ENCODE peak calls at places on chromosomes 11 and 22, in seven cellular contexts. One of them, this sample, is unnamed.

GRCh38 chr11:71286701-71287643 is 34.6 kb upstream of the SHANK2 start:
- DNase-seq in SK-N-SH: peak; percentile 61
- DNase-seq in HepG2: peak; percentile 38
- DNase-seq in HCT116: no peak
- DNase-seq in K562: no peak
- DNase-seq in H1: no peak
- DNase-seq in GM12878: no peak
- DNase-seq in this sample: no peak

GRCh38 chr11:64461081-64461480 is 102.1 kb downstream of the RPS6KA4 start:
- DNase-seq in SK-N-SH: no peak
- DNase-seq in HepG2: no peak
- DNase-seq in HCT116: no peak
- DNase-seq in K562: no peak
- DNase-seq in H1: no peak
- DNase-seq in GM12878: no peak
- DNase-seq in this sample: no peak

GRCh38 chr11:69014084-69014935 is 1.3 kb upstream of the MRGPRF start:
- DNase-seq in SK-N-SH: peak; percentile 69
- DNase-seq in HepG2: peak; percentile 13
- DNase-seq in HCT116: no peak
- DNase-seq in K562: no peak
- DNase-seq in H1: no peak
- DNase-seq in GM12878: no peak
- DNase-seq in this sample: no peak

GRCh38 chr11:134667175-134667500 is 255.1 kb upstream of the B3GAT1 start:
- DNase-seq in SK-N-SH: no peak
- DNase-seq in HepG2: no peak
- DNase-seq in HCT116: no peak
- DNase-seq in K562: no peak
- DNase-seq in H1: no peak
- DNase-seq in GM12878: no peak
- DNase-seq in this sample: no peak

GRCh38 chr11:14359573-14360031 is 619 bp upstream of the RRAS2 start:
- DNase-seq in SK-N-SH: no peak
- DNase-seq in HepG2: no peak
- DNase-seq in HCT116: no peak
- DNase-seq in K562: no peak
- DNase-seq in H1: no peak
- DNase-seq in GM12878: no peak
- DNase-seq in this sample: no peak

GRCh38 chr22:39229688-39230260 is 15.0 kb downstream of the PDGFB start:
- DNase-seq in SK-N-SH: no peak
- DNase-seq in HepG2: no peak
- DNase-seq in HCT116: no peak
- DNase-seq in K562: no peak
- DNase-seq in H1: no peak
- DNase-seq in GM12878: no peak
- DNase-seq in this sample: no peak

GRCh38 chr11:2381494-2382128 is 4.5 kb downstream of the CD81 start:
- DNase-seq in SK-N-SH: no peak
- DNase-seq in HepG2: no peak
- DNase-seq in HCT116: no peak
- DNase-seq in K562: no peak
- DNase-seq in H1: no peak
- DNase-seq in GM12878: no peak
- DNase-seq in this sample: no peak

GRCh38 chr11:72333657-72334056 is 89.7 kb upstream of the PHOX2A start:
- DNase-seq in SK-N-SH: peak; percentile 61
- DNase-seq in HepG2: no peak
- DNase-seq in HCT116: no peak
- DNase-seq in K562: peak; percentile 24
- DNase-seq in H1: peak; percentile 59
- DNase-seq in GM12878: no peak
- DNase-seq in this sample: no peak

GRCh38 chr11:61963282-61964057 is 4.0 kb downstream of the FTH1 start:
- DNase-seq in SK-N-SH: no peak
- DNase-seq in HepG2: no peak
- DNase-seq in HCT116: no peak
- DNase-seq in K562: no peak
- DNase-seq in H1: no peak
- DNase-seq in GM12878: peak; percentile 53
- DNase-seq in this sample: no peak

GRCh38 chr11:15107730-15108515 is 6.8 kb upstream of the INSC start:
- DNase-seq in SK-N-SH: no peak
- DNase-seq in HepG2: no peak
- DNase-seq in HCT116: no peak
- DNase-seq in K562: no peak
- DNase-seq in H1: no peak
- DNase-seq in GM12878: no peak
- DNase-seq in this sample: no peak

GRCh38 chr22:32444068-32444467 is 20.2 kb downstream of the BPIFC start:
- DNase-seq in SK-N-SH: peak; percentile 17
- DNase-seq in HepG2: peak; percentile 37
- DNase-seq in HCT116: peak; percentile 34
- DNase-seq in K562: peak; percentile 16
- DNase-seq in H1: no peak
- DNase-seq in GM12878: no peak
- DNase-seq in this sample: no peak

GRCh38 chr11:17607572-17608570 is 60.8 kb downstream of the OTOG start:
- DNase-seq in SK-N-SH: no peak
- DNase-seq in HepG2: no peak
- DNase-seq in HCT116: no peak
- DNase-seq in K562: no peak
- DNase-seq in H1: no peak
- DNase-seq in GM12878: no peak
- DNase-seq in this sample: no peak

GRCh38 chr11:46407635-46408034 is 16.1 kb upstream of the CHRM4 start:
- DNase-seq in SK-N-SH: no peak
- DNase-seq in HepG2: no peak
- DNase-seq in HCT116: no peak
- DNase-seq in K562: no peak
- DNase-seq in H1: no peak
- DNase-seq in GM12878: no peak
- DNase-seq in this sample: no peak
- TF ChIP-seq SIN3A in SK-N-SH: no peak
- TF ChIP-seq SIN3A in HepG2: no peak
- TF ChIP-seq SIN3A in HCT116: no peak
- TF ChIP-seq SIN3A in K562: no peak
- TF ChIP-seq SIN3A in H1: no peak
- TF ChIP-seq SIN3A in GM12878: no peak
- TF ChIP-seq SIN3A in this sample: no peak

DNA sequence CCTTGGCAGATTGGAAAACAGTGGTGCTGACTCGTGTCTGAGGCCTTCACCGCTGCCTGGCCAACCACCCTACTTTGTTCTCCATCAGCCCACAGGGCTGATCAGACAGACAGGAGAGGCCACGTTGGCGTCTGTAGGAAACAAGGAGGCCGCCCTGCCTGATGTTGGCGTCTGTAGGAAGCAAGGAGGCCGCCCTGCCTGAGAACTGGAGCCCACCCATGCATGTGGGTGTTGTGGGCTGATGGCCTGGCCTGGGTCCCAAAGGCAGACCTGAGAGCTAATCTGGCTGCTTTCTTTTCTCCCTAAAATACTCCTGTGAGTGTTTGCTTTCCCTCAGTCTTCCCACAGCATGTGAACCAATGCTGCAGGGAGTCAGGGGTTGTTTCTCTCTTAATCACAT is 57.3 kb downstream of the SBF1 start:
- DNase-seq in SK-N-SH: no peak
- DNase-seq in HepG2: no peak
- DNase-seq in HCT116: no peak
- DNase-seq in K562: no peak
- DNase-seq in H1: no peak
- DNase-seq in GM12878: no peak
- DNase-seq in this sample: no peak
- TF ChIP-seq SIN3A in SK-N-SH: no peak
- TF ChIP-seq SIN3A in HepG2: no peak
- TF ChIP-seq SIN3A in HCT116: no peak
- TF ChIP-seq SIN3A in K562: no peak
- TF ChIP-seq SIN3A in H1: no peak
- TF ChIP-seq SIN3A in GM12878: no peak
- TF ChIP-seq SIN3A in this sample: no peak

DNA sequence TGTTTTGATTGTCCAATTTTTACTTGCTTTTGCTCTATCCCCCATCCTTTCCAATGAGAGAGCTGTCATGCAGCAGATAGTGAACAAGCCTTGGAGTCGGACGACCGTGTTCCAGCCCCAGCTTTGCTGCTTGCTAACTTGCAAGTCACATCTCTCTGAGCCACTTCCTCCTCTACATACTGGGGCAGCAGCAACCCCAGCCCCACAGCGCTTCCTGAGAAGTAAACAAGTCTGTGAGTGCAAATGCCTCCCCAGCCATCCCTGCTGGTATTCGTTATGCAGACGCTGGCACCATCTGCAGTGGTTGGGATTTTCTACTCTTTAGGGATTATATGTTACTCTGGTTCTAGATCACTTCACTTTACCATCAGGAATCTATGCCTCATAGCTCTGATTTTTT is 35.0 kb downstream of the TPBGL start:
- DNase-seq in SK-N-SH: no peak
- DNase-seq in HepG2: no peak
- DNase-seq in HCT116: no peak
- DNase-seq in K562: no peak
- DNase-seq in H1: no peak
- DNase-seq in GM12878: no peak
- DNase-seq in this sample: no peak
- TF ChIP-seq SIN3A in SK-N-SH: no peak
- TF ChIP-seq SIN3A in HepG2: no peak
- TF ChIP-seq SIN3A in HCT116: no peak
- TF ChIP-seq SIN3A in K562: no peak
- TF ChIP-seq SIN3A in H1: no peak
- TF ChIP-seq SIN3A in GM12878: no peak
- TF ChIP-seq SIN3A in this sample: no peak

GRCh38 chr11:77046060-77046501 is 11.9 kb downstream of the B3GNT6 start:
- DNase-seq in SK-N-SH: peak; percentile 92
- DNase-seq in HepG2: no peak
- DNase-seq in HCT116: peak; percentile 37
- DNase-seq in K562: peak; percentile 89
- DNase-seq in H1: no peak
- DNase-seq in GM12878: no peak
- DNase-seq in this sample: no peak
- TF ChIP-seq SIN3A in SK-N-SH: no peak
- TF ChIP-seq SIN3A in HepG2: no peak
- TF ChIP-seq SIN3A in HCT116: no peak
- TF ChIP-seq SIN3A in K562: no peak
- TF ChIP-seq SIN3A in H1: no peak
- TF ChIP-seq SIN3A in GM12878: no peak
- TF ChIP-seq SIN3A in this sample: no peak

GRCh38 chr22:31148953-31149627 is 8.8 kb upstream of the PLA2G3 start:
- DNase-seq in SK-N-SH: peak; percentile 88
- DNase-seq in HepG2: peak; percentile 64
- DNase-seq in HCT116: peak; percentile 66
- DNase-seq in K562: peak; percentile 51
- DNase-seq in H1: peak; percentile 71
- DNase-seq in GM12878: no peak
- DNase-seq in this sample: peak; percentile 67
- TF ChIP-seq SIN3A in SK-N-SH: no peak
- TF ChIP-seq SIN3A in HepG2: no peak
- TF ChIP-seq SIN3A in HCT116: no peak
- TF ChIP-seq SIN3A in K562: no peak
- TF ChIP-seq SIN3A in H1: no peak
- TF ChIP-seq SIN3A in GM12878: no peak
- TF ChIP-seq SIN3A in this sample: no peak

DNA sequence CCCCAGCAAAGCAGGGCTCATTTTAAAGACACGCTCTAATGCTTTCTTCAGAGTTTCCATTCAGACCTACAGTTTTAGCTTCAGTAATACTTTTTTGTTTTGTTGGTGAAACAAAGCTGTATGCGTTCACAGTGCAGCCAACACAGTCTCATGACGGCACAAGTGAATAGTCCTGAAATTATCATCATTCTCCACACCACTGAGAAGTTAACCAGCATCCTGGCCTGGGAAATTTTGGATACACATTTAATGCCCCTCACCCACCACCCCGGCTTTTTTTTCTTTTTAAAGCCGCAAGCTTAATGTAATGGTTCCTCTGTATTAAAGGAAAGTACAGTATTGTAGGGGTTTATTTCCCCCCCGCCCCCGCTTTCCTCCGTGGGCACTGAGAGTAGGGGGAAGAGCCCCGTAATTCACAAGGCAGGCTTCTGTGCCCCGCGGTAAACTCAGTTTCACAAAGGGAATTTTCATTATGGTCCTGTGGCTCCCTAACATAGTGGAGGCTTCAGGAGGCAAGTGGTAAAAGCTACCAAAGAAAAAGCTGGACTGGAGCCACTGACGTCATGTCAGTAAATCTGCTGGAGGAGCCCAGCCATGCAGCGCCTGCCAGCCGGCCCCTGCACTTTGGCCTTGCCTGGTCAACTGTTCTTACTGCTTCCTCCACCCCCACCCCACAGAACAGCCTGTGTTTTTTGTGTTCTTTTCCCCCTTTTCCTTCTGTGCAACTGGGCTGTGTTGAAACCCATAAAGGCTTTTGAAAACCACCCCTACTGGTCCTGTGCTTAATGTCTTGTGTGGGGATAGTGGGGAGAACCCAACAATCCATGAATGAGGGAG is 18.2 kb downstream of the TEAD1 start:
- DNase-seq in SK-N-SH: peak; percentile 74
- DNase-seq in HepG2: peak; percentile 94
- DNase-seq in HCT116: peak; percentile 60
- DNase-seq in K562: no peak
- DNase-seq in H1: no peak
- DNase-seq in GM12878: no peak
- DNase-seq in this sample: peak; percentile 30
- TF ChIP-seq SIN3A in SK-N-SH: no peak
- TF ChIP-seq SIN3A in HepG2: peak; percentile 50
- TF ChIP-seq SIN3A in HCT116: no peak
- TF ChIP-seq SIN3A in K562: no peak
- TF ChIP-seq SIN3A in H1: no peak
- TF ChIP-seq SIN3A in GM12878: no peak
- TF ChIP-seq SIN3A in this sample: no peak

DNA sequence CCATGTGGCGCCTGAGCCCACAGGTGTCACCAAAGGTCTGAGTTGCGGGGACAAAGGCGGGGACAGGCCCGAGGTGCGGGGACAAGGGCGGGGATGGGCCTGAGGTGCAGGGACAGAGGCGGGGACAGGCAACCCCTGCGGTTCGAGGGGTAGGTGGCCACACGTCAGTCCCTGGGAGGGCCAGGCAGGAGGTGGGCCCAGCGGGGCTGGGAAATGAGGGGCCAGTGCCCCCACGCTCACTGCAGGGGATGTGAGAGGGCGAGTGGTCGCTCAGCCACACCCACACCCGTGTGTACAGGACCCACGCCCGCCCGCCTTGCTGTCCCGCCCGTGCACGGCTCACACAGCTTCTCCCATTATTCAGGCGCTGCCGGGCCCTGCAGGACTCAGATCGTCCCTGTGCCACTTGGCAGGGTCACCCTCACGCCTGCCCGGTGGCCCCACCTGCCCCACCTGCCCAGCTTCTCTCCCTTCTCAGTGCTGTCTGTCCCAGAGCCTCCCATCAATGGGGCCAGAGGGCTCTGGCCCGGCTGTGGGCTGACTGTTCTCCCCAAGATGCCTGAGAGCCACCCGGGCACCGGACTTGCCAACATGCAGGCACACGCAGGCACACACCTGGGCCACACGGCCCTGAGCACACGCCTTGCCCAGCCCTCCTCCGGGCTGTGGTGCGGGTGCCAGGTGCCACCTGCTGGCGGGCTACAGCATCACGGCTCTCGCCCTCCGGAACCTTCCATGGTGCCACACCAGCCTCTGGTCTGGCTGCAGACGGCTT is 14.2 kb upstream of the MUC6 start:
- DNase-seq in SK-N-SH: peak; percentile 95
- DNase-seq in HepG2: peak; percentile 53
- DNase-seq in HCT116: peak; percentile 48
- DNase-seq in K562: peak; percentile 84
- DNase-seq in H1: peak; percentile 49
- DNase-seq in GM12878: no peak
- DNase-seq in this sample: peak; percentile 54
- TF ChIP-seq SIN3A in SK-N-SH: no peak
- TF ChIP-seq SIN3A in HepG2: no peak
- TF ChIP-seq SIN3A in HCT116: no peak
- TF ChIP-seq SIN3A in K562: no peak
- TF ChIP-seq SIN3A in H1: peak; percentile 36
- TF ChIP-seq SIN3A in GM12878: no peak
- TF ChIP-seq SIN3A in this sample: no peak

GRCh38 chr11:42175203-42175602 is 715.8 kb upstream of the LRRC4C start:
- DNase-seq in SK-N-SH: no peak
- DNase-seq in HepG2: no peak
- DNase-seq in HCT116: no peak
- DNase-seq in K562: no peak
- DNase-seq in H1: no peak
- DNase-seq in GM12878: no peak
- DNase-seq in this sample: no peak
- TF ChIP-seq SIN3A in SK-N-SH: no peak
- TF ChIP-seq SIN3A in HepG2: no peak
- TF ChIP-seq SIN3A in HCT116: no peak
- TF ChIP-seq SIN3A in K562: no peak
- TF ChIP-seq SIN3A in H1: no peak
- TF ChIP-seq SIN3A in GM12878: no peak
- TF ChIP-seq SIN3A in this sample: no peak

This sample was measured in Panc1.